ENCODE peak calls at places on chromosomes 11 and 22, in nine cellular contexts. V, F, K, E, L, B, Z, C and W are unnamed samples.

GRCh38 chr11:2097356-2097997 is 41.7 kb downstream of the IGF2 start:
- DNase-seq in V (peak; percentile 48), Z (no peak), L (no peak), E (peak; percentile 74), K (peak; percentile 90), F (peak; percentile 28), C (peak; percentile 33), B (peak; percentile 42), W (peak; percentile 67)

GRCh38 chr11:14399087-14399486 is 40.1 kb upstream of the RRAS2 start:
- DNase-seq in C (no peak), F (no peak), B (no peak), K (no peak), V (no peak), E (no peak), L (no peak), Z (no peak), W (no peak)

GRCh38 chr11:32433249-32434115 is 1.9 kb downstream of the WT1 start:
- DNase-seq in L (no peak), C (no peak), K (no peak), E (no peak), V (no peak), B (no peak), F (no peak), Z (no peak), W (no peak)

GRCh38 chr11:60747359-60747873 is 9.3 kb upstream of the MS4A15 start:
- DNase-seq in C (no peak), K (no peak), Z (no peak), B (no peak), E (no peak), F (no peak), L (no peak), V (no peak), W (no peak)

GRCh38 chr11:128905345-128906184 is 14.4 kb downstream of the KCNJ5 start:
- DNase-seq in F (peak; percentile 43), Z (no peak), B (peak; percentile 60), L (peak; percentile 70), V (peak; percentile 56), E (no peak), K (no peak), C (no peak), W (no peak)

GRCh38 chr22:40965936-40966557 is 14.9 kb downstream of the RBX1 start:
- DNase-seq in K (no peak), C (no peak), V (no peak), B (no peak), L (no peak), Z (no peak), E (peak; percentile 30), F (no peak), W (no peak)

GRCh38 chr11:10930224-10930960 is 72.5 kb upstream of the ZBED5 start:
- DNase-seq in V (no peak), L (no peak), C (no peak), E (no peak), B (no peak), Z (no peak), F (peak; percentile 27), K (no peak), W (no peak)

GRCh38 chr11:64358907-64359711 is at the start of gene RPS6KA4:
- DNase-seq in L (peak; percentile 47), K (no peak), C (no peak), B (peak; percentile 72), F (peak; percentile 73), V (peak; percentile 74), Z (no peak), E (no peak), W (peak; percentile 49)

GRCh38 chr11:32032478-32032877 is 58.4 kb upstream of the RCN1 start:
- DNase-seq in V (no peak), C (no peak), L (no peak), E (no peak), Z (peak; percentile 41), B (no peak), F (no peak), K (no peak), W (no peak)

GRCh38 chr11:40186401-40187091 is 1272.9 kb downstream of the LRRC4C start:
- DNase-seq in V (no peak), L (no peak), K (peak; percentile 14), F (no peak), C (no peak), E (no peak), Z (no peak), B (no peak), W (no peak)

GRCh38 chr11:5600374-5600851 is 4.0 kb downstream of the TRIM6 start:
- DNase-seq in V (peak; percentile 77), E (peak; percentile 87), Z (peak; percentile 23), F (peak; percentile 73), K (peak; percentile 63), L (peak; percentile 92), B (peak; percentile 82), C (peak; percentile 66), W (peak; percentile 64)

GRCh38 chr11:69599502-69599901 is 41.5 kb upstream of the CCND1 start:
- DNase-seq in B (no peak), C (no peak), L (no peak), F (no peak), V (no peak), K (no peak), E (no peak), Z (no peak), W (no peak)

GRCh38 chr11:73916435-73916834 is 34.4 kb upstream of the DNAJB13 start:
- DNase-seq in F (no peak), V (no peak), K (no peak), L (no peak), Z (no peak), C (no peak), E (no peak), B (no peak), W (no peak)

GRCh38 chr11:25953015-25953414 is 378.9 kb upstream of the ANO3 start:
- DNase-seq in Z (no peak), K (no peak), V (no peak), C (no peak), B (no peak), E (no peak), F (no peak), L (no peak), W (no peak)

DNA sequence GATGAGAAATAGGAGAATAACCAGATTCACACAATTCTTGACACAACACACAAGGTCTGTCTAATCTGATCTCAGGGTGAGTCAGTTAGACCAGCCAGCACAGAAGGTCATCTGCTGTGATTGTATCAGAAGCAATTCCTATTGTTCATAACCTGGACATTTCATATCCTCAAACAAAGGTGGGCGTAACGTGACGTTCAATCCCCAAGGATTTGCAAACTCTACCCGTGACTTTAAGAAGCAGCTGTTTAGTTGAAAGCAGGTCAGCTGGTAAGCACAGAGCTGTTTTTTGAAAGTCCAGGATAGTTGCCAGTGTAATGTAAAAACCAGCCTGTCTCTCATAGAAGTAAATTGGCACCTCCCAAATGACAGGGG is 385.1 kb downstream of the DCDC1 start:
- DNase-seq in C (no peak), F (no peak), Z (no peak), V (no peak), L (peak; percentile 79), B (no peak), E (no peak), K (peak; percentile 21), W (no peak)
- TF ChIP-seq EP300 in C (no peak), F (no peak), Z (no peak), V (no peak), L (no peak), B (no peak), E (no peak), K (no peak), W (no peak)

DNA sequence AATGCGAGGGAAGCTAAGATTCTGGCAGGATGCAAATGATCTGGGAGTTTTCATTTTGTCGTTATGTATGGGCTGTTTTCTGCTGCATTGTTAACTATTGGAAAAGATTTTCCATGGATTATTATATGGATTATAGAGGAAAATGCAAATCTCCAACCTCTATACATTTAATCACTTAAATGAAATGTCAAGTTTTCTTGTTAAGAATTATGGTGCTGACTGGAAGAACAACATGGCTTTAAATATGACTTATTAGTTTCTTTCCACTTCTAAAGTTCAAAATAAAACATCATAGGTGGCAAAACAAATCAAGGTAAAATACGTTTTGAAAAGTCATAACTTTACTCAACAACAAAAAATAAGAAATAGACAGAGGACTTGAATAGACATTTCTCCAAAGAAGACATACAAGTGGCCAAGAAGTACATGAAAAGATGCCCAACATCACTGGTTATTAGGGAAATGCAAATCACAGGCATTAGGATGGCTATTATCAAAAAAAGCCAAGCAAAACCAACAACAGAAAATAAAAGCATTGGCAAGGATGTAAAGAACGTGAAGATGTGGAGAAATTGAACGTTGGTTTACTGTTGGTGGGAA is 56.2 kb upstream of the CLDN5 start:
- DNase-seq in C (no peak), L (no peak), F (no peak), Z (no peak), B (no peak), K (no peak), E (no peak), V (no peak), W (no peak)
- H3K4me3 ChIP-seq in C (no peak overlapping the region), L (no peak overlapping the region), F (no peak overlapping the region), Z (no peak overlapping the region), B (no peak overlapping the region), K (no peak overlapping the region), E (no peak overlapping the region), V (no peak overlapping the region), W (no peak overlapping the region)

GRCh38 chr11:67138922-67139321 is 19.9 kb downstream of the KDM2A start:
- DNase-seq in Z (no peak), F (no peak), K (no peak), B (no peak), C (no peak), E (no peak), V (peak; percentile 9), L (no peak), W (no peak)
- TF ChIP-seq EP300 in Z (no peak), F (no peak), K (no peak), B (no peak), C (no peak), E (no peak), V (no peak), L (no peak), W (no peak)

GRCh38 chr22:37807410-37808293 is at the start of gene GCAT:
- DNase-seq in B (peak; percentile 96), E (peak; percentile 98), L (peak; percentile 94), K (peak; percentile 91), Z (peak; percentile 58), F (peak; percentile 96), C (peak; percentile 95), V (peak; percentile 97), W (peak; percentile 94)

GRCh38 chr22:37804502-37804885 is 3.2 kb upstream of the GCAT start:
- DNase-seq in C (no peak), K (no peak), Z (no peak), L (no peak), V (no peak), F (no peak), B (no peak), E (no peak), W (no peak)

GRCh38 chr22:37804886-37805857 is 2.6 kb upstream of the GCAT start:
- DNase-seq in L (peak; percentile 87), Z (no peak), V (peak; percentile 92), C (no peak), B (peak; percentile 85), K (peak; percentile 73), F (peak; percentile 94), E (peak; percentile 96), W (peak; percentile 82)

GRCh38 chr22:37806409-37807338 is 1.1 kb upstream of the GCAT start:
- DNase-seq in K (peak; percentile 34), L (peak; percentile 32), Z (no peak), V (peak; percentile 38), C (no peak), E (peak; percentile 75), F (no peak), B (peak; percentile 60), W (no peak)

GRCh38 chr22:37805878-37806277 is 1.9 kb upstream of the GCAT start:
- DNase-seq in E (no peak), K (no peak), B (no peak), Z (no peak), F (no peak), L (no peak), V (no peak), C (no peak), W (no peak)
- H3K4me3 ChIP-seq in E (peak overlapping the region; percentile 57), K (peak overlapping the region; percentile 93), B (peak overlapping the region; percentile 58), Z (no peak overlapping the region), F (peak overlapping the region; percentile 54), L (peak overlapping the region; percentile 69), V (peak overlapping the region; percentile 53), C (peak overlapping the region; percentile 79), W (peak overlapping the region; percentile 52)

GRCh38 chr11:70603756-70604211 is 205.5 kb downstream of the CTTN start:
- DNase-seq in E (no peak), K (no peak), F (no peak), C (no peak), L (no peak), B (no peak), V (no peak), Z (no peak), W (no peak)
- TF ChIP-seq EP300 in E (no peak), K (no peak), F (no peak), C (no peak), L (no peak), B (no peak), V (no peak), Z (no peak), W (no peak)